ENCODE peak calls at places on chromosomes 12 and 14, in five cellular contexts. One of them, this sample, is unnamed.

GRCh38 chr14:61280526-61281185 is 482 bp downstream of the TMEM30B start:
- DNase-seq in GM10248: peak
- DNase-seq in mucosa of gallbladder: peak
- DNase-seq in neural crest cell: peak
- DNase-seq in activated naive CD4-positive, alpha-beta T cell treated with Interleukin-2 at 50 U/mL for 16 hours: peak
- DNase-seq in this sample: peak

GRCh38 chr14:21044106-21044618 is 2.0 kb downstream of the RNASE7 start:
- DNase-seq in GM10248: no peak
- DNase-seq in mucosa of gallbladder: no peak
- DNase-seq in neural crest cell: no peak
- DNase-seq in activated naive CD4-positive, alpha-beta T cell treated with Interleukin-2 at 50 U/mL for 16 hours: no peak
- DNase-seq in this sample: no peak

GRCh38 chr14:81427348-81428058 is 27.4 kb upstream of the STON2 start:
- DNase-seq in GM10248: no peak
- DNase-seq in mucosa of gallbladder: no peak
- DNase-seq in neural crest cell: no peak
- DNase-seq in activated naive CD4-positive, alpha-beta T cell treated with Interleukin-2 at 50 U/mL for 16 hours: no peak
- DNase-seq in this sample: no peak

GRCh38 chr12:52132754-52133161 is 53.3 kb downstream of the SMIM41 start:
- DNase-seq in GM10248: no peak
- DNase-seq in mucosa of gallbladder: no peak
- DNase-seq in neural crest cell: no peak
- DNase-seq in activated naive CD4-positive, alpha-beta T cell treated with Interleukin-2 at 50 U/mL for 16 hours: no peak
- DNase-seq in this sample: no peak

GRCh38 chr12:54452628-54453027 is 20.8 kb downstream of the GTSF1 start:
- DNase-seq in GM10248: no peak
- DNase-seq in mucosa of gallbladder: no peak
- DNase-seq in neural crest cell: no peak
- DNase-seq in activated naive CD4-positive, alpha-beta T cell treated with Interleukin-2 at 50 U/mL for 16 hours: no peak
- DNase-seq in this sample: no peak

GRCh38 chr12:122878780-122879612 is 16.9 kb downstream of the VPS37B start:
- DNase-seq in GM10248: no peak
- DNase-seq in mucosa of gallbladder: no peak
- DNase-seq in neural crest cell: no peak
- DNase-seq in activated naive CD4-positive, alpha-beta T cell treated with Interleukin-2 at 50 U/mL for 16 hours: no peak
- DNase-seq in this sample: no peak

GRCh38 chr14:64439141-64439540 is 26.2 kb upstream of the AKAP5 start:
- DNase-seq in GM10248: no peak
- DNase-seq in mucosa of gallbladder: no peak
- DNase-seq in neural crest cell: no peak
- DNase-seq in activated naive CD4-positive, alpha-beta T cell treated with Interleukin-2 at 50 U/mL for 16 hours: no peak
- DNase-seq in this sample: no peak

GRCh38 chr14:47044841-47045240 is 393.3 kb upstream of the RPL10L start:
- DNase-seq in GM10248: no peak
- DNase-seq in mucosa of gallbladder: peak
- DNase-seq in neural crest cell: no peak
- DNase-seq in activated naive CD4-positive, alpha-beta T cell treated with Interleukin-2 at 50 U/mL for 16 hours: no peak
- DNase-seq in this sample: no peak

GRCh38 chr12:97921957-97922722 is 459.5 kb downstream of the RMST start:
- DNase-seq in GM10248: no peak
- DNase-seq in mucosa of gallbladder: no peak
- DNase-seq in neural crest cell: no peak
- DNase-seq in activated naive CD4-positive, alpha-beta T cell treated with Interleukin-2 at 50 U/mL for 16 hours: no peak
- DNase-seq in this sample: no peak

This sample was measured in activated T-helper 2 cell treated with anti-CD3 and anti-CD28 coated beads, Interferon-gamma antibody, Interleukin-2, Interleukin-4, amounts not matched to agents 10 μg/mL and 5 μg/mL and 100 μg/mL, durations not matched to agents 14 hours and 24 hours and 36 hours.